ENCODE peak calls at places on chromosome 12, in four cellular contexts. W is cardiac fibroblast; Y is astrocyte of the spinal cord; J is naive thymus-derived CD4-positive, alpha-beta T cell. Z is an unnamed sample.

GRCh38 chr12:60337865-60338549 is 742.2 kb downstream of the SLC16A7 start:
- DNase-seq in J (no peak), Y (no peak), W (peak), Z (no peak)

GRCh38 chr12:1591029-1591428 is 3.4 kb downstream of the FBXL14 start:
- DNase-seq in W (peak), Y (peak), J (peak), Z (no peak)

GRCh38 chr12:20220339-20220738 is 148.0 kb upstream of the PDE3A start:
- DNase-seq in J (no peak), Y (peak), W (peak), Z (peak)

GRCh38 chr12:75269209-75269608 is 59.6 kb upstream of the KCNC2 start:
- DNase-seq in J (no peak), W (no peak), Y (no peak), Z (no peak)

GRCh38 chr12:132669166-132669879 is 17.8 kb downstream of the POLE start:
- DNase-seq in W (peak), Y (no peak), J (no peak), Z (no peak)

GRCh38 chr12:127172857-127173256 is 1094.1 kb upstream of the TMEM132C start:
- DNase-seq in J (no peak), W (no peak), Y (no peak), Z (no peak)

GRCh38 chr12:130809791-130810190 is 29.3 kb downstream of the STX2 start:
- DNase-seq in Y (no peak), W (no peak), J (no peak), Z (no peak)

GRCh38 chr12:570949-571794 is 92.1 kb downstream of the NINJ2 start:
- DNase-seq in W (peak), J (no peak), Y (peak), Z (peak)

GRCh38 chr12:12206776-12207388 is 60.0 kb downstream of the LRP6 start:
- DNase-seq in Y (no peak), J (no peak), W (no peak), Z (no peak)

GRCh38 chr12:105330938-105331804 is 680 bp downstream of the C12orf75 start:
- DNase-seq in Y (peak), J (peak), W (no peak), Z (peak)

GRCh38 chr12:53990311-53991076 is 5.5 kb downstream of the HOXC10 start:
- DNase-seq in Y (no peak), W (no peak), J (no peak), Z (no peak)

GRCh38 chr12:86660488-86661171 is 404.4 kb upstream of the MGAT4C start:
- DNase-seq in W (peak), J (no peak), Y (peak), Z (no peak)

GRCh38 chr12:65673291-65673690 is 151.0 kb upstream of the HMGA2 start:
- DNase-seq in W (peak), J (no peak), Y (no peak), Z (no peak)

GRCh38 chr12:122081108-122081696 is 2.6 kb downstream of the MLXIP start:
- DNase-seq in Y (peak), J (no peak), W (peak), Z (no peak)

GRCh38 chr12:49979791-49980190 is 7.0 kb downstream of the AQP6 start:
- DNase-seq in J (no peak), Y (no peak), W (no peak), Z (no peak)

GRCh38 chr12:46509135-46509534 is 136.6 kb upstream of the SLC38A2 start:
- DNase-seq in J (no peak), W (no peak), Y (no peak), Z (no peak)

GRCh38 chr12:92055877-92056276 is 89.8 kb downstream of the BTG1 start:
- DNase-seq in Y (no peak), J (peak), W (no peak), Z (no peak)

GRCh38 chr12:88242161-88242925 is 100.2 kb downstream of the TMTC3 start:
- DNase-seq in W (peak), Y (peak), J (no peak), Z (no peak)

GRCh38 chr12:15963271-15963670 is 52.1 kb downstream of the DERA start:
- DNase-seq in Y (peak), W (peak), J (no peak), Z (no peak)

GRCh38 chr12:3328081-3328480 is 162.9 kb upstream of the PRMT8 start:
- DNase-seq in Y (no peak), J (no peak), W (no peak), Z (no peak)

GRCh38 chr12:464484-465267 is 4.9 kb downstream of the B4GALNT3 start:
- DNase-seq in W (no peak), J (no peak), Y (no peak), Z (no peak)

GRCh38 chr12:14426792-14427191 is 61.3 kb downstream of the ATF7IP start:
- DNase-seq in Y (no peak), J (no peak), W (no peak), Z (no peak)

GRCh38 chr12:45966486-45966885 is 23.9 kb downstream of the SCAF11 start:
- DNase-seq in J (no peak), Y (peak), W (peak), Z (no peak)

GRCh38 chr12:115897718-115898117 is 379.8 kb downstream of the MED13L start:
- DNase-seq in J (no peak), Y (peak), W (no peak), Z (no peak)

GRCh38 chr12:54926246-54926645 is 58.3 kb downstream of the TESPA1 start:
- DNase-seq in W (no peak), J (no peak), Y (no peak), Z (peak)

GRCh38 chr12:16606201-16606849 is 363 bp upstream of the LMO3 start:
- DNase-seq in Y (peak), J (no peak), W (peak), Z (peak)

GRCh38 chr12:546920-547845 is 87.4 kb downstream of the B4GALNT3 start:
- DNase-seq in Y (peak), J (peak), W (peak), Z (peak)

GRCh38 chr12:112759786-112760185 is 31.8 kb upstream of the RPH3A start:
- DNase-seq in J (no peak), Y (no peak), W (no peak), Z (no peak)
- H3K4me3 ChIP-seq in J (no peak), Y (no peak), W (no peak), Z (no peak)

GRCh38 chr12:70627677-70628076 is 9.6 kb downstream of the PTPRB start:
- DNase-seq in J (no peak), Y (no peak), W (no peak), Z (no peak)
- H3K4me3 ChIP-seq in J (no peak), Y (no peak), W (no peak), Z (no peak)

DNA sequence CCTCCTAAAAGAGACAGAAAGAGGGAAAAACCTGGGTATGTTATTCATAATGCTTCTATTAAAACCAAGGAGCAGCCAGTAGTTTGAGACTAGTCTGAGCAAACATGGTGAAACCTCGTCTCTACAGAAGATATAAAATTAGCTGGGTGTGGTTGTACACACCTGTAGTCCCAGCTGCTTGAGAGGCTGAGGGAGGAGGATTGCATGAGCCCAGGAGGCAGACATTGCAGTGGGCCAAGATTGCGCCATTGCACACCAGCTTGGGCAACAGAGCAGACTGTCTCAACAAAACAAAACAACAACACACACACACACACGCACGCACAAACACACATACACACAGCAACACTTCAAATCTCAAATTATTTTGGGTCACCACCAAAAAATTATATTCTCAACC is 27.8 kb downstream of the HECTD4 start:
- DNase-seq in Y (no peak), J (no peak), W (peak), Z (no peak)
- H3K4me3 ChIP-seq in Y (no peak), J (no peak), W (no peak), Z (no peak)

GRCh38 chr12:125794401-125794800 is 729.2 kb downstream of the AACS start:
- DNase-seq in Y (peak), W (peak), J (no peak), Z (no peak)

GRCh38 chr12:125797421-125798175 is 732.4 kb downstream of the AACS start:
- DNase-seq in Y (peak), J (no peak), W (peak), Z (no peak)
- H3K4me3 ChIP-seq in Y (no peak), J (no peak), W (no peak), Z (no peak)

GRCh38 chr12:48780381-48781025 is 8.4 kb downstream of the ADCY6 start:
- DNase-seq in J (no peak), Y (no peak), W (no peak), Z (no peak)
- H3K4me3 ChIP-seq in J (no peak), Y (no peak), W (no peak), Z (no peak)

DNA sequence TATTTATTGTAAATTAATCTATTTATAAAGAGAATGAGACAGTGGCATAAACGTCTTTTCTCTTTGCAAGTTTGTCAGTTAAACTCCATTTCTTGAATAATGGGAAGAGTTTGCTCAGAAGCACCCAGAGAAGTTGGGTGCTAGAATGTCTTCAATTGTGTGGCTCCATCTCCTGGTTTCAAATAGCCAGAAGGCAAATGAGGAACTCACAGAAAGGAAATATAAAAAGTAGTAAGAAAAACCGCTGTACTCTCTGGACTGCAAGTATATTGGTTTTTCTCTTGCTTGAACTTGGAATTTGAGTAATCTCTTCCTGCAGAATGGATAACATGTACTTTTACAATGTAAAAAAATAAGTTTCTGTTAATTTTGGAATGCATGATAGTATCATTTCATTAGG is 217.5 kb downstream of the DPY19L2 start:
- DNase-seq in W (no peak), J (no peak), Y (no peak), Z (no peak)
- H3K4me3 ChIP-seq in W (no peak), J (no peak), Y (no peak), Z (no peak)